ENCODE peak calls at places on chromosome 3, in four cellular contexts. D is psoas muscle, G is left cardiac atrium, B is Calu3. Z is an unnamed sample.

GRCh38 chr3:7193271-7193670 is 332.4 kb downstream of the GRM7 start:
- DNase-seq in D (no peak), B (no peak), G (no peak), Z (no peak)

GRCh38 chr3:196335469-196335868 is 2.7 kb downstream of the TM4SF19 start:
- DNase-seq in B (no peak), D (no peak), G (no peak), Z (no peak)

GRCh38 chr3:143277531-143277930 is 158.0 kb downstream of the CHST2 start:
- DNase-seq in B (no peak), D (no peak), G (no peak), Z (no peak)

GRCh38 chr3:10340476-10340875 is 19.6 kb upstream of the SEC13 start:
- DNase-seq in D (no peak), G (no peak), B (no peak), Z (no peak)

GRCh38 chr3:70049761-70050160 is 50.2 kb downstream of the SAMMSON start:
- DNase-seq in G (no peak), D (no peak), B (no peak), Z (no peak)

GRCh38 chr3:157089455-157090221 is 70.3 kb downstream of the CCNL1 start:
- DNase-seq in G (peak), B (peak), D (no peak), Z (no peak)

GRCh38 chr3:8869613-8870012 is 93.7 kb downstream of the RAD18 start:
- DNase-seq in B (peak), D (no peak), G (no peak), Z (peak)

GRCh38 chr3:43960448-43960840 is 269.7 kb downstream of the ABHD5 start:
- DNase-seq in D (no peak), G (no peak), B (peak), Z (no peak)

GRCh38 chr3:169772530-169772950 is 656 bp upstream of the MYNN start:
- DNase-seq in B (peak), D (peak), G (peak), Z (peak)

GRCh38 chr3:9401986-9402385 is 4.6 kb downstream of the SETD5 start:
- DNase-seq in G (no peak), D (no peak), B (no peak), Z (no peak)

GRCh38 chr3:14519406-14519805 is 20.7 kb downstream of the GRIP2 start:
- DNase-seq in G (no peak), D (no peak), B (no peak), Z (no peak)

GRCh38 chr3:187736418-187736871 is 8.8 kb downstream of the BCL6 start:
- DNase-seq in B (no peak), G (peak), D (peak), Z (no peak)

GRCh38 chr3:196288141-196288460 is 575 bp upstream of the PCYT1A start:
- DNase-seq in G (no peak), D (no peak), B (no peak), Z (no peak)